ENCODE peak calls at places on chromosomes 7 and 10, in four cellular contexts. I is right lobe of liver, W is body of pancreas, M is K562. F is an unnamed sample.

GRCh38 chr10:59907918-59908807 is 1.8 kb upstream of the CCDC6 start:
- DNase-seq in I (peak), W (peak), M (peak), F (peak)

GRCh38 chr7:132455306-132455705 is 121.0 kb downstream of the PLXNA4 start:
- DNase-seq in I (no peak), W (no peak), M (no peak), F (no peak)

GRCh38 chr7:98329974-98330373 is 48.5 kb downstream of the BRI3 start:
- DNase-seq in I (no peak), W (no peak), M (no peak), F (no peak)

GRCh38 chr10:76303682-76304316 is 872.4 kb downstream of the LRMDA start:
- DNase-seq in I (peak), W (peak), M (peak), F (peak)

GRCh38 chr10:48604408-48605263 is at the start of gene ARHGAP22:
- DNase-seq in I (peak), W (peak), M (peak), F (no peak)

GRCh38 chr7:136030867-136031318 is 53.7 kb upstream of the MTPN start:
- DNase-seq in I (no peak), W (no peak), M (no peak), F (no peak)

GRCh38 chr10:19974138-19974537 is 157.9 kb downstream of the PLXDC2 start:
- DNase-seq in I (no peak), W (no peak), M (no peak), F (no peak)

GRCh38 chr7:19964198-19964597 is 190.8 kb upstream of the TMEM196 start:
- DNase-seq in I (no peak), W (no peak), M (no peak), F (no peak)

GRCh38 chr10:63365976-63366765 is 99.6 kb downstream of the JMJD1C start:
- DNase-seq in I (no peak), W (no peak), M (no peak), F (no peak)

GRCh38 chr10:119783665-119784027 is 57.8 kb downstream of the INPP5F start:
- DNase-seq in I (no peak), W (no peak), M (no peak), F (no peak)

GRCh38 chr7:30694218-30694745 is 12.0 kb upstream of the CRHR2 start:
- DNase-seq in I (no peak), W (peak), M (no peak), F (no peak)

GRCh38 chr10:89466599-89467035 is 52.2 kb downstream of the IFIT5 start:
- DNase-seq in I (no peak), W (peak), M (peak), F (no peak)

GRCh38 chr10:71378341-71379117 is 18.2 kb upstream of the CDH23 start:
- DNase-seq in I (no peak), W (no peak), M (peak), F (no peak)

GRCh38 chr7:35761882-35762720 is 38.8 kb upstream of the SEPTIN7 start:
- DNase-seq in I (no peak), W (no peak), M (no peak), F (no peak)

GRCh38 chr7:158001621-158002320 is 585.9 kb downstream of the PTPRN2 start:
- DNase-seq in I (no peak), W (peak), M (no peak), F (peak)

GRCh38 chr10:62732841-62733653 is 71.5 kb upstream of the ADO start:
- DNase-seq in I (no peak), W (no peak), M (no peak), F (no peak)

GRCh38 chr10:80988755-80989154 is 451.1 kb downstream of the SH2D4B start:
- DNase-seq in I (no peak), W (no peak), M (no peak), F (no peak)

GRCh38 chr10:6170638-6171037 is 32.1 kb upstream of the PFKFB3 start:
- DNase-seq in I (no peak), W (peak), M (no peak), F (no peak)
- TF ChIP-seq POLR2A in I (no peak), W (no peak), M (peak), F (no peak)

DNA sequence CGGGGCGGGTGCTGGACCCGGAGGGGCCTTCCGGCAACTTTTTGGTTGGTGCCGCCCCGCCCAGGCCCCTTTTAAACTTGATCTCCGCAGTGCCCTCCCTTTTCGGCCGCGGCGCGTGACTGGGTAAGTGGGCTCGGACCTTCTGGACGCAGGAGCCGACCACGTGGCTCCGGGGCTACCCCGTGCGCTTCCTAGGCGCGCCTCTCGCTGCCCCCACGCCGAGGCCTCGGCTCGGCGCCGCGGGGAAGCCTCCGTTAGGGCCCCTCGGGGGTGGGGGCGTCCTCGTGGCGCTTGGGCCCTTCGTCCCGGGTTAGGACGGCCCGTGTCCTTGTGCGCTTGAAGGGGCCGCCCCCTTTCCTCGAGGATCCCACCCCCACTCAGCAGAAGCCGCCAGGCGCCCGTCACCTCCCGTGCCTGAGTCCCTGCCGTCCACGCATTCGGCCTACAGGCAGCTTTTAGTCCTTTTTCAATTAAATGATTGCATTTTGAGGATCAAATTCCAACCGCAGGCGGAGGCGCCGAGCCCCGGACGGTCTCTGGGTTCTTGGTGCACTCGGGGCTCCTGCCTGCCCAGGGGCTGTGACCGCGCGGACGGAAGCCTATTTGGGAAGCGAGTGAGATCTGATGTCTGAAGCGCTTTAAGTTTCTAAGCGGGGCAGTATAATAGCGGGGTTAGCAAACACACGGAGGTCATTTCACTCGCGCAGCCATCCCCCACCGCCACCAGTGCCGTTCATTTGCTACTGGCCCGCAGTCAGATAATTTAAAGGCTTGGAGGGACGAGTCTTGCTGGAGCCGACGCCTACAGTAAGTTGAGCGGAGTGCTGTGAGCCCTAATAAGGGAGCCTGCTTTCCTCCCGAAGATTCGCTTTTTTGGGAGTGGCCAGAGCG is 31.8 kb upstream of the TOMM7 start:
- DNase-seq in I (peak), W (peak), M (peak), F (peak)
- TF ChIP-seq POLR2A in I (peak), W (peak), M (peak), F (no peak)

DNA sequence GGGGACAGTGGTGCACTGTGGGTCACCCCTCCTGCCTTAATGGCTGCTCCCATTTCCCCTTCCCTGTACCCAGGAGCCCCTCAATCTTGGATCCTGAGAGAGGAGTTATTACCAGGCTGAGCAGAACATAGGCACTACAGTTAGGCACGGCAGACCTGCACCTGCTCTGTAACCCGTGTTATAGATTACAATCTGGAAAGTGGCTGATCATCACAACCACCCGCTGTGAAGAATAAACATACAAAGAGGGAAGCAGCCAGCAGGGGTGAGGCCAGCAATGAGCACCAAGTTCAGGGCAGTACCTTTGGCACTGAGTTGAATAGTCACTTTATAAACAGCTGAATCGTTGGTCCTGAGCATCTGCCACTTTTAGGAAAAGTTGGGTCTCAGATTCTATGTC is 1.7 kb downstream of the CDHR1 start:
- DNase-seq in I (no peak), W (no peak), M (no peak), F (no peak)
- TF ChIP-seq POLR2A in I (no peak), W (no peak), M (no peak), F (no peak)

DNA sequence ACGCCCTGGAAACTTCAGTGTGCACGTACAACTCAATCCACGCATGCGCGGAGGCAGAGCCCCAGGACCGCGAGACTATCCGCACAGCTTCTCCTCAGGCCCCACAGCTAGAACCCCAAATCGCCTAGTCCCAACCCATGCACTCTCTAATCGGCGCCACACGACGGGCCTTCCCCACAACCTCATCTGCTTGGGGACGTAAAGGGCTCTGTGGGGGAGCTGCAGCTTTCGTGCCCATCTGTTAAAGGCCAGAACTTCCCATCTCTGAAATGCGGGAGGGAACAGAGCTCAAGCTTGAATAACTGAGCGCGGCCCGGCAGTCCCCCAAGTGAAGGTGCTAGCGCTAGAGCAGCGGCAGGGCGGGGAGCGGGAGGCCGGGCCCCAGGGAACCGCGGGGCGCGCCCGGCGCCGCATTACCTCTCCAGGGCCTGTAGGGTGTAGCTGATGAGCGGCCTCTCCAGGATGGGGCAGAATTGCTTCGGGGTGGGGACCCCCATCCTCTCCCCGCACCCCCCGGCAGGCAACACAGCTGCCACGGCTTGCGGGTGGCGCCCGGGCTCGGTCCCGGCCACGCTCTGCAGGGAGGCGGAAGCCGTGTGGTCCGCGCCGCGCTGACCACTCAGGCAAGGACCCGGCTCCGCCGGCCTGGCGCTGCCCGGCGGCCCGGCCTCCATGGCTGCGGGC is 547 bp downstream of the CRPPA start:
- DNase-seq in I (peak), W (peak), M (peak), F (peak)
- TF ChIP-seq POLR2A in I (peak), W (peak), M (peak), F (peak)

GRCh38 chr10:22320591-22321155 is at the start of gene BMI1:
- DNase-seq in I (peak), W (peak), M (peak), F (peak)
- TF ChIP-seq POLR2A in I (no peak), W (no peak), M (no peak), F (no peak)

DNA sequence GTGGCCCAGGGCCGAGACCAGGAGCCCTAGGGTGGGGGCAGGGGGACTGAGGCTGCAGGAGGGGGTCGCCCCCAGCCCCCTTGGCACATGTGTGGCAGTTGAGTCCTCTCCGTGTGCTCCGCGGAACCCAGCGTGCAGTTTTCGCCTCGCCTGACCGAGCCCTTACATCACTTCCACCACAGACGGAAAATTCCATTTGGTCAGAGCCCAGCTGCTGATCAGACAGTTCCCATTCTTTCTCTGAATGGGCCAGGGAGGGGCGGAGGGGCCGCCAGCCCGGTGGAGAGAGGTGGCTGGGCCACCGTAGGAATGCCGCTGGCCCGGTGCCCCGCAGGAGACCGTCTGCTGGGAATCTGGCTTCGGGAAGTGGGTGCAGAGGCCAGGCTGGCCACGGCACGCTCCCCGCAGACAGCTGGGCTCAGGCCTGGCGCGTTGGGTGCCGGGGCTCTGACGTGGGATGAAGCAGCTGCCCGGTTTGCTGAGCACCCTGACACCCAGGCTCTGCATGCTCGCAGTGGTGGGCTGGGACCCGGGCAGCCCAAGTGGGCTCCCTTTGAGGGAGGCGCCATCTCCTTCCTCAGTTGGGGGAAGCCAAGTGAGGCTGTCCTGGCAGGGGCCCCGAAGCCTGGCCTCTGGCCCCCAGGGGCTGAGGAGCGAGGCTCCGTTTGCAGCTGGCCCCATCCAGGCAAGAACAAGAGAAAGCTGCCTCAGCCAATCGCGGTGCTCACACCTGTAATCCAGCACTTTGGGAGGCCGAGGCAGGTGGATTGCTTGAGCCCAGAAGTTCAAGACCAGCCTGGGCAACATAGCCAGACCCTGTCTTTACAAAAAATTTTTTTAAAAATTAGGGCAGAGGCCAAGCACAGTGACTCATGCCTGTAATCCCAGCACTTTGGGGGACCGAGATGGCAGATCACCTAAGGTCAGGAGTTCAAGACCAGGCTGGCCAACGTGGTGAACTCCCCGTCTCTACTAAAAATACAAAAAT is 9.9 kb downstream of the TTYH3 start:
- DNase-seq in I (peak), W (peak), M (no peak), F (peak)
- TF ChIP-seq POLR2A in I (peak), W (no peak), M (no peak), F (peak)

GRCh38 chr7:4164556-4164955 is 517.5 kb upstream of the FOXK1 start:
- DNase-seq in I (no peak), W (no peak), M (no peak), F (no peak)

GRCh38 chr7:4163565-4164203 is 518.4 kb upstream of the FOXK1 start:
- DNase-seq in I (no peak), W (no peak), M (no peak), F (no peak)

GRCh38 chr7:4166340-4166739 is 515.8 kb upstream of the FOXK1 start:
- DNase-seq in I (no peak), W (no peak), M (no peak), F (no peak)

GRCh38 chr7:4159761-4160554 is 522.1 kb upstream of the FOXK1 start:
- DNase-seq in I (no peak), W (no peak), M (no peak), F (no peak)

DNA sequence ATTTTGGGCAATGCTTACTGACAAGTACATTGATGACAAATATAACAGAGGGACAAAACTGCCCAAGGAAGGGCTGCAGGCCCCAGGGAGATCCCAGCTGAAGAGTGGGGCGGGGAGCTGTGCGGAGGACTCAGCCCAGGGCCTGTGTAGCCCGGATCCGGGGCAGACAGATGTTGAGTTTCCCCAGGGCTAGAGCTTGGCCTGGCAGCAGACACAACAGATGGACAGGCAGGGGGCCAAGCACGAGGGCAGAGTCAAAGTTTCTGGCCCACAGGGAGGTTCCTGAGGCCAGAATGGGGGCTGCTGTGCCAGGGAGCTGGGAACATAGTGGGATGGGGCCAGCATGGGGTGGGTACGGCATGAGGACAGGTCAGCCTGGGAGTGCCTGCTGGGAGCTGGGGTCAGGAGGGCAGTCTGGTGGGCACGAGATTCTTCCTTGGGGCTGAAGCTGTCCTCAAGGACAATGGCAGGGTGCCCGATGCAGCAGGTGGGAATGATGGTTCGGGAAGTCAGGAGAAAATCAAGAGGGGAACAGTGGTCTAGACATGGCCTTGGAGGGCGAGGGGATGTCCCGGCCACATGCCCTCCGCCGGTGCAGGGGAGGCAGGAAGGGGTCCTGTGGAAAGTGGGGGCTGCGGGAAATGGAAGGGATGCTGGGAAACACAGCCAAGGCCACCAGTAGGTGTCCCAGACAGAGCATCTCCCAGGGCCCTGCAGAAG is 519.1 kb upstream of the FOXK1 start:
- DNase-seq in I (no peak), W (peak), M (no peak), F (no peak)
- TF ChIP-seq POLR2A in I (no peak), W (no peak), M (no peak), F (no peak)

GRCh38 chr10:5446390-5446926 is 34.1 kb downstream of the NET1 start:
- DNase-seq in I (peak), W (peak), M (peak), F (peak)
- TF ChIP-seq POLR2A in I (peak), W (peak), M (peak), F (peak)